ENCODE peak calls at places on chromosomes 13 and 19, in nine cellular contexts. Y is pancreas; R is erythroblast; I is AG08395; P is choroid plexus epithelial cell; Q is right atrium auricular region; J is AG10803; F is Peyer's patch; K is stimulated activated CD8-positive, alpha-beta memory T cell treated with anti-CD3 and anti-CD28 coated beads, Interleukin-15, amount 100 ng/mL, for 24 hours. W is an unnamed sample.

GRCh38 chr13:23688336-23688735 is 118.1 kb downstream of the TNFRSF19 start:
- DNase-seq in Y (no peak), R (no peak), I (no peak), P (no peak), Q (no peak), J (no peak), F (no peak), K (no peak), W (no peak)

GRCh38 chr19:33676999-33677665 is 55.4 kb downstream of the CHST8 start:
- DNase-seq in Y (no peak), R (no peak), I (no peak), P (no peak), Q (no peak), J (no peak), F (no peak), K (no peak), W (no peak)

GRCh38 chr13:94678845-94679244 is 33.5 kb downstream of the SOX21 start:
- DNase-seq in Y (no peak), R (no peak), I (no peak), P (no peak), Q (no peak), J (no peak), F (no peak), K (no peak), W (no peak)

GRCh38 chr13:78608254-78608704 is 4.9 kb upstream of the POU4F1 start:
- DNase-seq in Y (no peak), R (peak), I (no peak), P (no peak), Q (no peak), J (no peak), F (no peak), K (no peak), W (no peak)

GRCh38 chr19:10402441-10403038 is 802 bp downstream of the CDC37 start:
- DNase-seq in Y (no peak), R (no peak), I (peak), P (peak), Q (no peak), J (no peak), F (no peak), K (no peak), W (peak)

GRCh38 chr13:75359266-75359665 is 122.7 kb downstream of the TBC1D4 start:
- DNase-seq in Y (no peak), R (no peak), I (peak), P (peak), Q (no peak), J (peak), F (no peak), K (no peak), W (no peak)

GRCh38 chr13:24365191-24365590 is 55.8 kb downstream of the C1QTNF9 start:
- DNase-seq in Y (no peak), R (no peak), I (no peak), P (no peak), Q (no peak), J (no peak), F (no peak), K (no peak), W (no peak)

GRCh38 chr19:34676697-34677385 is at the start of gene SCGB2B2:
- DNase-seq in Y (no peak), R (no peak), I (peak), P (no peak), Q (peak), J (no peak), F (peak), K (no peak), W (peak)

GRCh38 chr19:13881692-13882418 is 4.9 kb downstream of the NANOS3 start:
- DNase-seq in Y (no peak), R (no peak), I (peak), P (peak), Q (no peak), J (peak), F (peak), K (no peak), W (peak)

GRCh38 chr13:19089315-19089714 is 92.3 kb downstream of the TUBA3C start:
- DNase-seq in Y (no peak), R (no peak), I (no peak), P (no peak), Q (no peak), J (no peak), F (no peak), K (no peak), W (no peak)

W was measured in NCI-H69.